ENCODE peak calls at places on chromosomes 4 and X, in nine cellular contexts. D is activated CD4-positive, alpha-beta T cell treated with anti-CD3 and anti-CD28 coated beads, Interleukin-2, amount 10 ng/mL, durations not matched to agents 7 days and 5 days; T is AG04450; S is activated CD8-positive, alpha-beta memory T cell treated with anti-CD3 and anti-CD28 coated beads for 1 hour; Y is stimulated activated CD8-positive, alpha-beta memory T cell treated with anti-CD3 and anti-CD28 coated beads, Interleukin-4, amount 100 ng/mL, for 24 hours; R is astrocyte of the spinal cord; O is NB4; J is germinal center; C is AG09309. V is an unnamed sample.

GRCh38 chr4:16573744-16574143 is 324.7 kb downstream of the LDB2 start:
- DNase-seq in C (peak; percentile 35), D (no peak), S (no peak), R (peak; percentile 80), J (no peak), O (no peak), T (peak; percentile 32), Y (no peak), V (no peak)

GRCh38 chrX:139783959-139784358 is 76.0 kb upstream of the MCF2 start:
- DNase-seq in R (no peak), D (no peak), O (no peak), C (no peak), J (no peak), S (no peak), T (no peak), Y (no peak), V (no peak)

GRCh38 chrX:132187451-132187850 is 31.8 kb downstream of the RAP2C start:
- DNase-seq in S (no peak), T (no peak), O (no peak), C (no peak), Y (no peak), J (no peak), D (no peak), R (no peak), V (no peak)

GRCh38 chrX:3549442-3549875 is 164.0 kb downstream of the PRKX start:
- DNase-seq in O (peak; percentile 75), J (no peak), S (no peak), C (no peak), R (peak; percentile 7), Y (no peak), D (no peak), T (no peak), V (no peak)

GRCh38 chr4:3145251-3145908 is 70.9 kb downstream of the HTT start:
- DNase-seq in C (no peak), D (no peak), S (no peak), T (no peak), J (no peak), O (peak; percentile 20), R (peak; percentile 42), Y (no peak), V (no peak)

GRCh38 chr4:108839333-108839732 is 76.5 kb upstream of the ETNPPL start:
- DNase-seq in S (no peak), C (no peak), R (no peak), J (no peak), Y (no peak), T (no peak), O (no peak), D (no peak), V (peak; percentile 29)

GRCh38 chrX:46601283-46601682 is 27.7 kb downstream of the CHST7 start:
- DNase-seq in J (no peak), T (no peak), Y (no peak), C (no peak), S (no peak), D (no peak), R (peak; percentile 47), O (no peak), V (no peak)

GRCh38 chr4:37528161-37528560 is 158.0 kb downstream of the RELL1 start:
- DNase-seq in J (no peak), Y (no peak), T (no peak), R (no peak), C (no peak), O (peak; percentile 73), S (no peak), D (no peak), V (no peak)

GRCh38 chrX:68921937-68922456 is 93.2 kb downstream of the EFNB1 start:
- DNase-seq in Y (no peak), R (no peak), J (no peak), C (no peak), O (no peak), T (no peak), S (no peak), D (no peak), V (no peak)

GRCh38 chr4:122341906-122342305 is 36.9 kb upstream of the ADAD1 start:
- DNase-seq in Y (no peak), J (no peak), S (no peak), C (peak; percentile 77), O (peak; percentile 3), D (no peak), T (peak; percentile 39), R (peak; percentile 63), V (no peak)

V was measured in MM.1S.